ENCODE peak calls at places on chromosomes 4 and X, in eight cellular contexts. One of them, this sample, is unnamed.

GRCh38 chrX:8868070-8868795 is 67.0 kb upstream of the FAM9A start:
- DNase-seq in cardiac fibroblast: peak
- DNase-seq in PC-9: peak
- DNase-seq in fibroblast of lung: peak
- DNase-seq in tibial artery: no peak
- DNase-seq in choroid plexus epithelial cell: peak
- DNase-seq in cardiac muscle cell: no peak
- DNase-seq in EL: peak
- DNase-seq in this sample: no peak

GRCh38 chr4:158769175-158769831 is 477 bp downstream of the FNIP2 start:
- DNase-seq in fibroblast of lung: peak
- DNase-seq in PC-9: no peak
- DNase-seq in tibial artery: peak
- DNase-seq in cardiac muscle cell: peak
- DNase-seq in choroid plexus epithelial cell: peak
- DNase-seq in EL: peak
- DNase-seq in cardiac fibroblast: peak
- DNase-seq in this sample: no peak

GRCh38 chrX:109889289-109890006 is 113.5 kb upstream of the TMEM164 start:
- DNase-seq in EL: peak
- DNase-seq in cardiac muscle cell: peak
- DNase-seq in cardiac fibroblast: peak
- DNase-seq in fibroblast of lung: peak
- DNase-seq in tibial artery: no peak
- DNase-seq in PC-9: no peak
- DNase-seq in choroid plexus epithelial cell: peak
- DNase-seq in this sample: no peak

GRCh38 chr4:2072971-2073807 is 14.1 kb downstream of the NAT8L start:
- DNase-seq in cardiac muscle cell: no peak
- DNase-seq in fibroblast of lung: no peak
- DNase-seq in choroid plexus epithelial cell: no peak
- DNase-seq in tibial artery: no peak
- DNase-seq in PC-9: no peak
- DNase-seq in cardiac fibroblast: no peak
- DNase-seq in EL: no peak
- DNase-seq in this sample: no peak

GRCh38 chr4:87541956-87542709 is 13.0 kb upstream of the SPARCL1 start:
- DNase-seq in tibial artery: no peak
- DNase-seq in cardiac muscle cell: no peak
- DNase-seq in cardiac fibroblast: no peak
- DNase-seq in choroid plexus epithelial cell: no peak
- DNase-seq in EL: no peak
- DNase-seq in fibroblast of lung: no peak
- DNase-seq in PC-9: no peak
- DNase-seq in this sample: no peak

GRCh38 chr4:32135642-32136041 is 1415.5 kb downstream of the PCDH7 start:
- DNase-seq in fibroblast of lung: peak
- DNase-seq in choroid plexus epithelial cell: peak
- DNase-seq in cardiac fibroblast: peak
- DNase-seq in PC-9: no peak
- DNase-seq in cardiac muscle cell: no peak
- DNase-seq in tibial artery: no peak
- DNase-seq in EL: no peak
- DNase-seq in this sample: no peak

GRCh38 chr4:182749768-182750167 is 167.4 kb downstream of the DCTD start:
- DNase-seq in fibroblast of lung: no peak
- DNase-seq in tibial artery: no peak
- DNase-seq in PC-9: no peak
- DNase-seq in EL: no peak
- DNase-seq in choroid plexus epithelial cell: no peak
- DNase-seq in cardiac fibroblast: no peak
- DNase-seq in cardiac muscle cell: no peak
- DNase-seq in this sample: no peak

GRCh38 chr4:17096692-17097091 is 198.2 kb upstream of the LDB2 start:
- DNase-seq in cardiac muscle cell: no peak
- DNase-seq in tibial artery: no peak
- DNase-seq in EL: no peak
- DNase-seq in fibroblast of lung: peak
- DNase-seq in PC-9: no peak
- DNase-seq in cardiac fibroblast: no peak
- DNase-seq in choroid plexus epithelial cell: peak
- DNase-seq in this sample: no peak

GRCh38 chr4:153257966-153258365 is 53.7 kb downstream of the TRIM2 start:
- DNase-seq in fibroblast of lung: no peak
- DNase-seq in cardiac muscle cell: no peak
- DNase-seq in choroid plexus epithelial cell: no peak
- DNase-seq in cardiac fibroblast: no peak
- DNase-seq in PC-9: no peak
- DNase-seq in EL: peak
- DNase-seq in tibial artery: no peak
- DNase-seq in this sample: no peak

GRCh38 chrX:18668468-18668867 is 3.4 kb downstream of the RS1 start:
- DNase-seq in cardiac fibroblast: no peak
- DNase-seq in EL: no peak
- DNase-seq in cardiac muscle cell: no peak
- DNase-seq in choroid plexus epithelial cell: no peak
- DNase-seq in fibroblast of lung: no peak
- DNase-seq in PC-9: no peak
- DNase-seq in tibial artery: no peak
- DNase-seq in this sample: no peak

GRCh38 chrX:1430451-1430850 is 22.3 kb downstream of the ASMTL start:
- DNase-seq in cardiac fibroblast: no peak
- DNase-seq in cardiac muscle cell: no peak
- DNase-seq in EL: no peak
- DNase-seq in tibial artery: no peak
- DNase-seq in fibroblast of lung: no peak
- DNase-seq in PC-9: no peak
- DNase-seq in choroid plexus epithelial cell: no peak
- DNase-seq in this sample: no peak

GRCh38 chrX:134236690-134237362 is at the start of gene CCDC160:
- DNase-seq in fibroblast of lung: peak
- DNase-seq in choroid plexus epithelial cell: peak
- DNase-seq in tibial artery: peak
- DNase-seq in cardiac muscle cell: peak
- DNase-seq in EL: peak
- DNase-seq in PC-9: peak
- DNase-seq in cardiac fibroblast: peak
- DNase-seq in this sample: peak

GRCh38 chrX:143206961-143207360 is 181.2 kb downstream of the SPANXN4 start:
- DNase-seq in cardiac fibroblast: no peak
- DNase-seq in tibial artery: no peak
- DNase-seq in PC-9: no peak
- DNase-seq in fibroblast of lung: no peak
- DNase-seq in cardiac muscle cell: no peak
- DNase-seq in EL: no peak
- DNase-seq in choroid plexus epithelial cell: no peak
- DNase-seq in this sample: no peak

GRCh38 chr4:95358320-95358889 is 190.4 kb downstream of the UNC5C start:
- DNase-seq in choroid plexus epithelial cell: no peak
- DNase-seq in EL: no peak
- DNase-seq in tibial artery: no peak
- DNase-seq in cardiac fibroblast: no peak
- DNase-seq in cardiac muscle cell: no peak
- DNase-seq in PC-9: no peak
- DNase-seq in fibroblast of lung: no peak
- DNase-seq in this sample: no peak

GRCh38 chr4:106746451-106746850 is 289.7 kb downstream of the DKK2 start:
- DNase-seq in fibroblast of lung: peak
- DNase-seq in tibial artery: no peak
- DNase-seq in EL: peak
- DNase-seq in choroid plexus epithelial cell: peak
- DNase-seq in PC-9: no peak
- DNase-seq in cardiac fibroblast: peak
- DNase-seq in cardiac muscle cell: no peak
- DNase-seq in this sample: no peak

GRCh38 chr4:145011636-145012035 is 86.4 kb downstream of the ANAPC10 start:
- DNase-seq in choroid plexus epithelial cell: peak
- DNase-seq in cardiac fibroblast: peak
- DNase-seq in fibroblast of lung: no peak
- DNase-seq in cardiac muscle cell: no peak
- DNase-seq in PC-9: no peak
- DNase-seq in tibial artery: no peak
- DNase-seq in EL: no peak
- DNase-seq in this sample: no peak

GRCh38 chrX:153443476-153444332 is 2.2 kb downstream of the TREX2 start:
- DNase-seq in fibroblast of lung: no peak
- DNase-seq in cardiac fibroblast: no peak
- DNase-seq in EL: no peak
- DNase-seq in choroid plexus epithelial cell: no peak
- DNase-seq in cardiac muscle cell: no peak
- DNase-seq in PC-9: peak
- DNase-seq in tibial artery: no peak
- DNase-seq in this sample: no peak

GRCh38 chr4:78645853-78646757 is 94.5 kb downstream of the ANXA3 start:
- DNase-seq in PC-9: peak
- DNase-seq in EL: peak
- DNase-seq in cardiac fibroblast: peak
- DNase-seq in cardiac muscle cell: no peak
- DNase-seq in fibroblast of lung: peak
- DNase-seq in choroid plexus epithelial cell: peak
- DNase-seq in tibial artery: peak
- DNase-seq in this sample: peak